ENCODE peak calls at places on chromosomes 11 and 22, in eight cellular contexts. P is lower lobe of right lung, V is neural progenitor cell, B is IMR-90, K is uterus, E is colonic mucosa, D is GM23248, N is right lobe of liver. Y is an unnamed sample. For H3K4me1, the result is how much of the 10 kb centered on the place peaks cover.

GRCh38 chr11:118530180-118530682 is 761 bp upstream of the TMEM25 start:
- DNase-seq in P (no peak), V (no peak), B (peak), K (no peak), E (peak), D (peak), N (no peak), Y (no peak)

GRCh38 chr11:6320411-6321207 is at the start of gene CAVIN3:
- DNase-seq in P (peak), V (peak), B (peak), K (peak), E (peak), D (peak), N (peak), Y (peak)

GRCh38 chr22:50399751-50400331 is 56.7 kb downstream of the PPP6R2 start:
- DNase-seq in P (peak), V (peak), B (no peak), K (no peak), E (peak), D (peak), N (no peak), Y (no peak)

GRCh38 chr22:19177164-19178064 is 1.1 kb downstream of the SLC25A1 start:
- DNase-seq in P (no peak), V (peak), B (no peak), K (no peak), E (peak), D (peak), N (no peak), Y (peak)

GRCh38 chr11:97965849-97966646 is 1054.7 kb upstream of the CNTN5 start:
- DNase-seq in P (no peak), V (no peak), B (peak), K (no peak), E (no peak), D (peak), N (no peak), Y (no peak)

GRCh38 chr11:117816151-117816741 is 8.3 kb downstream of the FXYD2 start:
- DNase-seq in P (no peak), V (peak), B (peak), K (peak), E (no peak), D (peak), N (no peak), Y (no peak)

GRCh38 chr11:63951779-63952536 is 13.2 kb downstream of the NAA40 start:
- DNase-seq in P (no peak), V (no peak), B (no peak), K (no peak), E (no peak), D (peak), N (no peak), Y (no peak)

GRCh38 chr11:535519-536454 is at the start of gene HRAS:
- DNase-seq in P (peak), V (peak), B (peak), K (peak), E (peak), D (peak), N (peak), Y (peak)

GRCh38 chr11:94028436-94028835 is 7.3 kb downstream of the HEPHL1 start:
- DNase-seq in P (no peak), V (no peak), B (peak), K (no peak), E (no peak), D (peak), N (no peak), Y (no peak)

GRCh38 chr11:57322881-57323467 is 1.8 kb downstream of the TNKS1BP1 start:
- DNase-seq in P (no peak), V (no peak), B (no peak), K (no peak), E (no peak), D (peak), N (no peak), Y (peak)

GRCh38 chr11:57325735-57326048 is 940 bp upstream of the TNKS1BP1 start:
- DNase-seq in P (peak), V (no peak), B (no peak), K (no peak), E (peak), D (no peak), N (peak), Y (peak)

GRCh38 chr11:57323503-57324153 is 1.1 kb downstream of the TNKS1BP1 start:
- DNase-seq in P (no peak), V (no peak), B (peak), K (no peak), E (peak), D (peak), N (no peak), Y (no peak)

GRCh38 chr11:57324886-57325734 is at the start of gene TNKS1BP1:
- DNase-seq in P (peak), V (peak), B (peak), K (peak), E (peak), D (peak), N (peak), Y (peak)

GRCh38 chr11:57324154-57324885 is 432 bp downstream of the TNKS1BP1 start:
- DNase-seq in P (peak), V (peak), B (peak), K (peak), E (peak), D (peak), N (peak), Y (peak)
- H3K4me1 ChIP-seq in P (half or more), V (under half), B (under half), K (under half), E (under half), D (under half), N (under half), Y (under half)

GRCh38 chr11:7319501-7319900 is 67.8 kb downstream of the SYT9 start:
- DNase-seq in P (no peak), V (no peak), B (no peak), K (no peak), E (no peak), D (no peak), N (no peak), Y (no peak)

DNA sequence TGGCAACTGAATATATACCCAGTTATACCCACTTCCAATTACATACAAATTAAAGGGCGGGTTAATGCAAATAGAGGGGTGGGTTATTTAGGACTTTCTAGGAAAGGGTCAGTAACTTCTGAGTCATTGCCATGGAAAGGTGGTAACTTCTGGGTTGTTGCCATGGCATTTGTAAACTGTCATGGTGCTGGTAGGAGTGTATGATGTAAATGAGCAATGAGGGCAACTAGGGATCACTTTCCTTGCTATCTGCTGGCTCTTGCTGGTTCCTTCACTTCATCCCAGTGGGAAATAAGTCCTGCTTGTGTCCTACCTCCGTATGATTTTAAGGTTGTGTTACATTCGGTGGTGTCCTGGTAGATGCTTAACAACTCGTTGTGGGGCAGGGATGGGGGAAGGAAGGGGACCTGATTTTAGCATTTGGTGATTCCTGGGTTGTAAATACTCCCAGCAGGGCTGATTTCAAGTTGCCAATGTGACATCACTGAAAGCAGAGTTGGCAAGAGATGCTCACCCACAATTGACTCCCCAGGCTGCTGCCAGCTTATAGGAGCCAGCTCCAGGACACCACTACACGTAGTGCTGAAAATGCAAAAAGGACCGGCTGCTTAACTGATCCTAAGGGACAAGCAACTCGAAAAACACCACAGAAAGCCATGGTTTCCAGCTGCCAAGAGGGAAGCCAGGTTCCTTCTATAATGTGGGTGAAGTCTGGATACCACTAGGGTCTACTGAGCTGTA is 70.2 kb downstream of the SYT9 start:
- DNase-seq in P (no peak), V (no peak), B (no peak), K (no peak), E (no peak), D (no peak), N (no peak), Y (no peak)
- H3K27ac ChIP-seq in P (no peak), V (no peak), B (no peak), K (no peak), E (no peak), D (no peak), N (no peak), Y (no peak)

DNA sequence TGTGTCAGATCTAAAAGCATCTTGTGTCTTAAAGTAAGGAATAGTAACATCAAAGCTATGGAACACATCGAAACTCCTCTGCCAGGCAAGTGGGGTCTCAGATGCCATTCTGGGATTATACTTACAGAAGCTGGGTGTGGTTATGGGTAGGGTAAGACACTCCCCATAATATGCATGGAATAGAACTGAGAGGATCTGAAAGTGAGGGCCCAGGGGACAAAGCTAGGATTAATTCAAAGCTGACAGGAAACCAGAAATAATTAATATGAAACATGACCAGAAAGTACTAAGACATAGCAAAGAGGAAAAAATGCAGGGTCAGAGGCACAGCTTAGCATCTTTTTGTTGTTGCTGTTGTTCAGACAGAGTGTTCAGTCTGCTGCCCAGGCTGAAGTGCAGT is 40.2 kb upstream of the EED start:
- DNase-seq in P (no peak), V (no peak), B (no peak), K (no peak), E (no peak), D (no peak), N (no peak), Y (no peak)
- H3K4me1 ChIP-seq in P (under half), V (under half), B (under half), K (under half), E (under half), D (under half), N (under half), Y (under half)

GRCh38 chr11:71248656-71249055 is 3.7 kb downstream of the SHANK2 start:
- DNase-seq in P (no peak), V (no peak), B (no peak), K (no peak), E (no peak), D (no peak), N (no peak), Y (peak)
- H3K27ac ChIP-seq in P (no peak), V (no peak), B (no peak), K (no peak), E (no peak), D (no peak), N (no peak), Y (no peak)

Y was measured in sigmoid colon.